ENCODE peak calls at places on chromosomes 16 and 17, in six cellular contexts. Z, K, X, B, S and R are unnamed samples.

GRCh38 chr17:40283662-40284061 is 4.0 kb upstream of the CDC6 start:
- DNase-seq in K (no peak), Z (no peak), X (peak; percentile 53), B (peak; percentile 76), S (no peak), R (peak; percentile 99)

GRCh38 chr17:64994781-64995538 is 61.6 kb downstream of the GNA13 start:
- DNase-seq in Z (no peak), S (no peak), B (no peak), X (no peak), K (no peak), R (no peak)

GRCh38 chr17:30290696-30291570 is 811 bp downstream of the BLMH start:
- DNase-seq in Z (no peak), X (no peak), S (peak; percentile 53), B (no peak), K (peak; percentile 40), R (no peak)

GRCh38 chr16:79261461-79261860 is 339.1 kb downstream of the MAF start:
- DNase-seq in K (no peak), X (peak; percentile 17), Z (no peak), S (peak; percentile 73), B (no peak), R (no peak)

GRCh38 chr16:82510041-82510440 is 116.7 kb upstream of the CDH13 start:
- DNase-seq in B (no peak), K (no peak), Z (no peak), S (no peak), X (no peak), R (no peak)

GRCh38 chr17:40198576-40198975 is 20.5 kb upstream of the WIPF2 start:
- DNase-seq in S (no peak), K (no peak), Z (no peak), X (no peak), B (no peak), R (no peak)

GRCh38 chr16:68920349-68920748 is 77.0 kb downstream of the TANGO6 start:
- DNase-seq in X (no peak), Z (no peak), S (no peak), B (no peak), K (no peak), R (no peak)

GRCh38 chr17:42518046-42518754 is 17.8 kb upstream of the NAGLU start:
- DNase-seq in X (peak; percentile 69), K (peak; percentile 71), B (peak; percentile 96), S (no peak), Z (no peak), R (peak; percentile 96)

GRCh38 chr17:63702223-63702577 is 2.3 kb upstream of the LIMD2 start:
- DNase-seq in S (no peak), Z (peak; percentile 54), B (no peak), X (no peak), K (no peak), R (no peak)

GRCh38 chr17:31488264-31488981 is 96.9 kb downstream of the RAB11FIP4 start:
- DNase-seq in Z (no peak), K (no peak), S (peak; percentile 56), B (no peak), X (no peak), R (no peak)

GRCh38 chr17:30323262-30323894 is 10.5 kb downstream of the TMIGD1 start:
- DNase-seq in K (no peak), Z (peak; percentile 51), S (no peak), B (no peak), X (no peak), R (no peak)

GRCh38 chr17:61179316-61179715 is 220.3 kb upstream of the TBX2 start:
- DNase-seq in X (no peak), Z (no peak), B (no peak), K (no peak), S (no peak), R (no peak)

GRCh38 chr16:50299508-50300105 is 33.3 kb downstream of the ADCY7 start:
- DNase-seq in B (no peak), X (no peak), K (no peak), S (no peak), Z (no peak), R (no peak)

GRCh38 chr16:57277586-57277985 is 6.9 kb downstream of the PLLP start:
- DNase-seq in Z (peak; percentile 42), X (peak; percentile 91), S (no peak), B (peak; percentile 24), K (no peak), R (peak; percentile 83)

GRCh38 chr17:34361478-34362061 is 1.5 kb downstream of the CCL1 start:
- DNase-seq in K (peak; percentile 90), Z (peak; percentile 18), B (peak; percentile 54), S (peak; percentile 97), X (peak; percentile 55), R (peak; percentile 67)

GRCh38 chr16:75267631-75268264 is 16.3 kb upstream of the BCAR1 start:
- DNase-seq in X (peak; percentile 98), Z (no peak), B (no peak), S (no peak), K (peak; percentile 66), R (no peak)